ENCODE peak calls at places on chromosomes 5 and 9, in eight cellular contexts. V is Panc1; X is RWPE2; Q is spleen; E is sigmoid colon; M is astrocyte; R is cardiac muscle cell; U is CD8-positive, alpha-beta T cell. S is an unnamed sample.

GRCh38 chr5:58188287-58188651 is 271.6 kb downstream of the PLK2 start:
- DNase-seq in V (peak; percentile 73), X (no peak), Q (no peak), E (no peak), M (peak; percentile 87), R (peak; percentile 1), U (no peak), S (no peak)

GRCh38 chr9:132768932-132769894 is 98.9 kb downstream of the GTF3C4 start:
- DNase-seq in V (no peak), X (no peak), Q (peak; percentile 83), E (peak; percentile 77), M (peak; percentile 46), R (peak; percentile 27), U (peak; percentile 75), S (peak; percentile 79)

GRCh38 chr5:39253211-39253610 is 33.8 kb upstream of the FYB1 start:
- DNase-seq in V (no peak), X (no peak), Q (no peak), E (no peak), M (no peak), R (no peak), U (no peak), S (no peak)

GRCh38 chr5:150710165-150710564 is 9.3 kb upstream of the RBM22 start:
- DNase-seq in V (no peak), X (no peak), Q (no peak), E (no peak), M (no peak), R (peak; percentile 4), U (no peak), S (no peak)

GRCh38 chr5:174418809-174419522 is 305.4 kb upstream of the MSX2 start:
- DNase-seq in V (no peak), X (no peak), Q (no peak), E (no peak), M (no peak), R (peak; percentile 71), U (no peak), S (no peak)

GRCh38 chr9:4665357-4665756 is 923 bp downstream of the SPATA6L start:
- DNase-seq in V (no peak), X (no peak), Q (no peak), E (no peak), M (peak; percentile 35), R (no peak), U (no peak), S (no peak)

GRCh38 chr9:137665697-137666504 is 47.1 kb downstream of the EHMT1 start:
- DNase-seq in V (no peak), X (no peak), Q (peak; percentile 50), E (peak; percentile 76), M (no peak), R (peak; percentile 32), U (no peak), S (peak; percentile 58)

GRCh38 chr5:2753452-2754409 is 2.3 kb upstream of the IRX2 start:
- DNase-seq in V (no peak), X (no peak), Q (no peak), E (no peak), M (no peak), R (peak; percentile 30), U (no peak), S (no peak)

GRCh38 chr9:36820392-36820861 is 213.6 kb downstream of the PAX5 start:
- DNase-seq in V (no peak), X (peak; percentile 56), Q (no peak), E (peak; percentile 40), M (no peak), R (no peak), U (no peak), S (peak; percentile 57)

GRCh38 chr9:36729902-36730301 is 157.2 kb downstream of the MELK start:
- DNase-seq in V (no peak), X (no peak), Q (no peak), E (no peak), M (peak; percentile 8), R (no peak), U (no peak), S (no peak)

GRCh38 chr9:92763721-92764380 is 782 bp downstream of the BICD2 start:
- DNase-seq in V (no peak), X (no peak), Q (peak; percentile 93), E (peak; percentile 75), M (no peak), R (peak; percentile 66), U (no peak), S (peak; percentile 71)

GRCh38 chr5:176144508-176144907 is 93.7 kb upstream of the SIMC1 start:
- DNase-seq in V (no peak), X (no peak), Q (no peak), E (no peak), M (no peak), R (no peak), U (no peak), S (no peak)

GRCh38 chr5:179208706-179209358 is 136.4 kb downstream of the ADAMTS2 start:
- DNase-seq in V (no peak), X (no peak), Q (no peak), E (no peak), M (no peak), R (no peak), U (no peak), S (no peak)

GRCh38 chr5:96741911-96742310 is 65.8 kb downstream of the ERAP1 start:
- DNase-seq in V (no peak), X (no peak), Q (no peak), E (no peak), M (no peak), R (peak; percentile 69), U (no peak), S (no peak)

GRCh38 chr9:77544491-77545000 is 103.6 kb downstream of the GNA14 start:
- DNase-seq in V (no peak), X (no peak), Q (no peak), E (no peak), M (peak; percentile 66), R (no peak), U (no peak), S (no peak)

DNA sequence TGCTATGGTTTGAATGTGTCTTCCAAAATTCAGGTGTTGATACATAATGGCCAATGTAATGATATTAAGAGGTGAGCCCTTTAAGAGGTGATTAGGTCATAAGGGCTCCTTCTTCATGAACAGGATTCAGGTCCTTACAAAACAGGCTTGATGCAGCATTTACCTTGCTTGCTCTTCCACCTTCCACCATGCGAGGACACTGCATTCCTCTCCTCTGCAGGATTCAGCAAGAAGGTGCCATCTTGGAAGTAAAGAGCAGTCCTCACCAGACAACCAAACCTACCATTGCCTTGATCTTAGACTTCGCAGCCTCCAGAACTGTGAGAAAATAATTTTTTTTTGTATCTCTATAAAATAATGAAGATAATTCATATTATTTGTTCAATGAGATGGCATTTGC is 314.0 kb upstream of the SMARCA2 start:
- DNase-seq in V (no peak), X (no peak), Q (no peak), E (no peak), M (no peak), R (no peak), U (no peak), S (no peak)
- TF ChIP-seq CTCF in V (no peak), X (no peak), Q (no peak), E (no peak), M (no peak), R (no peak), U (no peak), S (no peak)

DNA sequence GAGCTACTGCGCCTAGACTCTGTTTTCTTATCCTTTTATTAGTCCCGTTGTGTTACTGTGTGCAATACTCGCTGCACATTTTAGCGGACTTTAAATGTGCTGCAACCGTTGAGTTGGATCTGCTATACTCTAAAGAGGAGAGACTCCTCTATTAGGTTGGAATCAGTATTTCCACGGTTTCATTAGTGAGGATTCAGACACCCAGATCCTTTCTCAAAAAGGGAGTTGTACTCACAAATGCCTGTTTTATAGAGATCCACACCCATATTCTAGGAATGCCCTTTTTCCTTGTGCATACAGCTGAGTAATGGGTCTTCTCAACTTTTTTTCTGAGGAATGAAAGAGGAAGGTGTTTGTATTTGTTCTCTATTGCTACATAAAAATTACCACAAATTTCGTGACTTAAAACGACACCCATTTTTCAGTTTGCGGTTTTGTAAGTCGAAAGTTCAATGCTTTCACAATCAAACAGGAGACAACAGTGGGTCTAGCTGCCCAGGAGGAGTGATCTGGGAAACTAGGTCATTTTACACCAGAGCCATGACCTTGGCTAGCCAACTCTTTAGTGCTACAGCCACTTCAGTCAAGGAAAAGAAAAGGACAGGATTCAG is 52.8 kb upstream of the SLC44A1 start:
- DNase-seq in V (no peak), X (no peak), Q (no peak), E (no peak), M (peak; percentile 77), R (no peak), U (no peak), S (no peak)
- H3K4me1 ChIP-seq in V (no peaks in the 10 kb centered on the region), X (peaks cover 16% of the 10 kb centered on the region), Q (peaks cover 34% of the 10 kb centered on the region), E (no peaks in the 10 kb centered on the region), M (peaks cover 5% of the 10 kb centered on the region), R (no peaks in the 10 kb centered on the region), U (no peaks in the 10 kb centered on the region), S (no peaks in the 10 kb centered on the region)

GRCh38 chr9:131491001-131491710 is 11.6 kb upstream of the POMT1 start:
- DNase-seq in V (no peak), X (no peak), Q (no peak), E (no peak), M (no peak), R (no peak), U (no peak), S (no peak)
- TF ChIP-seq CTCF in V (no peak), X (no peak), Q (no peak), E (no peak), M (no peak), R (no peak), U (no peak), S (no peak)

GRCh38 chr5:148857474-148857873 is 31.1 kb downstream of the ADRB2 start:
- DNase-seq in V (no peak), X (no peak), Q (no peak), E (no peak), M (no peak), R (no peak), U (no peak), S (no peak)

GRCh38 chr5:148856424-148856823 is 30.0 kb downstream of the ADRB2 start:
- DNase-seq in V (no peak), X (no peak), Q (no peak), E (no peak), M (no peak), R (no peak), U (no peak), S (no peak)

GRCh38 chr5:148856009-148856367 is 29.6 kb downstream of the ADRB2 start:
- DNase-seq in V (no peak), X (no peak), Q (no peak), E (no peak), M (no peak), R (no peak), U (no peak), S (no peak)

GRCh38 chr5:148853868-148854267 is 27.5 kb downstream of the ADRB2 start:
- DNase-seq in V (no peak), X (no peak), Q (no peak), E (no peak), M (no peak), R (no peak), U (no peak), S (no peak)

GRCh38 chr5:148855249-148856008 is 29.0 kb downstream of the ADRB2 start:
- DNase-seq in V (no peak), X (no peak), Q (no peak), E (no peak), M (no peak), R (no peak), U (peak; percentile 55), S (no peak)
- H3K4me1 ChIP-seq in V (no peaks in the 10 kb centered on the region), X (no peaks in the 10 kb centered on the region), Q (peaks cover 61% of the 10 kb centered on the region), E (no peaks in the 10 kb centered on the region), M (no peaks in the 10 kb centered on the region), R (no peaks in the 10 kb centered on the region), U (peaks cover 25% of the 10 kb centered on the region), S (peaks cover 12% of the 10 kb centered on the region)

DNA sequence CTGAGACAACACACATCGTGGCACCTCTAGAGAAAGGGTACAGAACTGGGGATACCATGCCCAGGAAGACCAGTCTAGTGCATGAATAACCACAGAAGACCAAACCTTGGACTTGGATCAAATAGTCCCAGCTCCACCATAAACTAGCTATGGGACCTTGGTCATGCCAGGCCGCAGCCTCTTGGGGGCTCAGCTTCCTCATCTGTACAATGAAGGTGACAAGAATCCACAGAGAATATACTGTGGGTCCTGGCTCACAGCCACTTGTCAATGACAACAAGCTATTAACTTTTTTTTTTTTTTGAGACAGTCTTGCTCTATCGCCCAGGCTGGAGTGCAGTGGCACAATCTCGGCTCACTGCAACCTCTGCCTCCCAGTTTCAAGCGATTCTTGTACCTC is 3.9 kb downstream of the KYAT1 start:
- DNase-seq in V (no peak), X (no peak), Q (no peak), E (no peak), M (no peak), R (no peak), U (no peak), S (no peak)
- TF ChIP-seq CTCF in V (no peak), X (no peak), Q (no peak), E (no peak), M (no peak), R (no peak), U (no peak), S (no peak)

S was measured in upper lobe of right lung.